ENCODE peak calls at places on chromosomes 13 and 19, in eight cellular contexts. E is smooth muscle cell of the brain vasculature, A is AG08396, D is NB4, P is GM04504, S is GM23248, I is EL, Y is brain microvascular endothelial cell. M is an unnamed sample.

GRCh38 chr13:112879283-112879833 is 89.7 kb upstream of the MCF2L start:
- DNase-seq in E (no peak), A (peak; percentile 64), D (no peak), P (no peak), S (peak; percentile 50), I (no peak), Y (no peak), M (no peak)

GRCh38 chr13:99542788-99543406 is 41.6 kb downstream of the TM9SF2 start:
- DNase-seq in E (no peak), A (no peak), D (no peak), P (no peak), S (no peak), I (no peak), Y (no peak), M (peak; percentile 36)

GRCh38 chr13:46751811-46752635 is 44.9 kb downstream of the ESD start:
- DNase-seq in E (no peak), A (no peak), D (peak; percentile 87), P (peak; percentile 17), S (peak; percentile 65), I (peak; percentile 45), Y (no peak), M (peak; percentile 81)

GRCh38 chr19:1856698-1857603 is 6.4 kb downstream of the KLF16 start:
- DNase-seq in E (no peak), A (peak; percentile 91), D (peak; percentile 96), P (peak; percentile 47), S (peak; percentile 96), I (peak; percentile 89), Y (peak; percentile 60), M (peak; percentile 62)

GRCh38 chr13:30346159-30346788 is 38.9 kb upstream of the KATNAL1 start:
- DNase-seq in E (no peak), A (no peak), D (peak; percentile 76), P (no peak), S (no peak), I (no peak), Y (no peak), M (no peak)

GRCh38 chr13:23856008-23856750 is 33.0 kb downstream of the MIPEP start:
- DNase-seq in E (no peak), A (no peak), D (no peak), P (no peak), S (no peak), I (no peak), Y (no peak), M (no peak)

GRCh38 chr13:104869501-104869900 is 1666.0 kb downstream of the EFNB2 start:
- DNase-seq in E (no peak), A (no peak), D (peak; percentile 77), P (no peak), S (no peak), I (peak; percentile 4), Y (peak; percentile 48), M (no peak)

GRCh38 chr19:40827386-40828247 is 22.6 kb downstream of the CYP2A6 start:
- DNase-seq in E (no peak), A (no peak), D (no peak), P (no peak), S (no peak), I (no peak), Y (no peak), M (no peak)

GRCh38 chr19:18416778-18417249 is 2.4 kb upstream of the SSBP4 start:
- DNase-seq in E (no peak), A (peak; percentile 93), D (peak; percentile 92), P (peak; percentile 82), S (peak; percentile 98), I (peak; percentile 87), Y (peak; percentile 93), M (peak; percentile 93)

GRCh38 chr13:99087954-99088491 is 110.2 kb upstream of the DOCK9 start:
- DNase-seq in E (no peak), A (no peak), D (no peak), P (no peak), S (no peak), I (no peak), Y (no peak), M (no peak)

GRCh38 chr13:106521101-106521799 is 14.2 kb downstream of the EFNB2 start:
- DNase-seq in E (no peak), A (no peak), D (no peak), P (no peak), S (no peak), I (no peak), Y (no peak), M (no peak)

GRCh38 chr13:47000166-47000565 is 103.3 kb upstream of the HTR2A start:
- DNase-seq in E (no peak), A (no peak), D (no peak), P (no peak), S (peak; percentile 74), I (no peak), Y (no peak), M (no peak)

GRCh38 chr13:51068501-51068900 is 42.6 kb downstream of the C13orf42 start:
- DNase-seq in E (no peak), A (no peak), D (no peak), P (no peak), S (no peak), I (no peak), Y (no peak), M (no peak)

GRCh38 chr19:14088634-14089411 is 1.7 kb downstream of the SAMD1 start:
- DNase-seq in E (no peak), A (no peak), D (no peak), P (no peak), S (no peak), I (no peak), Y (no peak), M (no peak)

GRCh38 chr13:49859568-49859967 is 67.1 kb upstream of the KPNA3 start:
- DNase-seq in E (no peak), A (peak; percentile 73), D (no peak), P (peak; percentile 82), S (peak; percentile 96), I (peak; percentile 98), Y (peak; percentile 89), M (peak; percentile 61)

GRCh38 chr13:40208517-40208916 is 457.9 kb downstream of the FOXO1 start:
- DNase-seq in E (no peak), A (no peak), D (no peak), P (no peak), S (no peak), I (no peak), Y (no peak), M (no peak)

GRCh38 chr19:2495651-2496316 is 19.9 kb downstream of the GADD45B start:
- DNase-seq in E (no peak), A (peak; percentile 57), D (no peak), P (no peak), S (peak; percentile 71), I (peak; percentile 32), Y (no peak), M (no peak)

GRCh38 chr13:90553167-90553566 is 794.3 kb upstream of the MIR17HG start:
- DNase-seq in E (no peak), A (no peak), D (no peak), P (no peak), S (no peak), I (no peak), Y (no peak), M (no peak)

GRCh38 chr19:4347521-4347920 is 4.2 kb downstream of the MPND start:
- DNase-seq in E (no peak), A (no peak), D (no peak), P (no peak), S (no peak), I (no peak), Y (no peak), M (no peak)

GRCh38 chr19:45179063-45179847 is 671 bp downstream of the BLOC1S3 start:
- DNase-seq in E (no peak), A (peak; percentile 56), D (peak; percentile 41), P (no peak), S (peak; percentile 81), I (peak; percentile 38), Y (no peak), M (peak; percentile 43)

GRCh38 chr13:93847162-93847561 is 620.6 kb downstream of the GPC6 start:
- DNase-seq in E (no peak), A (peak; percentile 52), D (peak; percentile 20), P (peak; percentile 24), S (peak; percentile 92), I (peak; percentile 52), Y (peak; percentile 77), M (no peak)

GRCh38 chr19:6392219-6393073 is 518 bp downstream of the GTF2F1 start:
- DNase-seq in E (no peak), A (no peak), D (no peak), P (no peak), S (peak; percentile 38), I (peak; percentile 15), Y (no peak), M (no peak)

GRCh38 chr13:96243371-96243770 is 153.5 kb downstream of the HS6ST3 start:
- DNase-seq in E (no peak), A (no peak), D (no peak), P (no peak), S (no peak), I (no peak), Y (no peak), M (no peak)

GRCh38 chr19:30333291-30334065 is 38.7 kb upstream of the ZNF536 start:
- DNase-seq in E (no peak), A (no peak), D (no peak), P (no peak), S (no peak), I (no peak), Y (no peak), M (no peak)

GRCh38 chr13:46712524-46712923 is 84.4 kb downstream of the ESD start:
- DNase-seq in E (no peak), A (no peak), D (no peak), P (no peak), S (no peak), I (no peak), Y (no peak), M (no peak)

GRCh38 chr19:11577451-11578341 is at the start of gene ACP5:
- DNase-seq in E (no peak), A (no peak), D (no peak), P (no peak), S (no peak), I (no peak), Y (no peak), M (no peak)

GRCh38 chr13:75635621-75636338 is at the start of gene LMO7:
- DNase-seq in E (no peak), A (peak; percentile 90), D (peak; percentile 73), P (peak; percentile 53), S (peak; percentile 83), I (peak; percentile 78), Y (no peak), M (no peak)

GRCh38 chr19:53272044-53272443 is 4.5 kb upstream of the VN1R4 start:
- DNase-seq in E (no peak), A (no peak), D (no peak), P (no peak), S (no peak), I (no peak), Y (no peak), M (no peak)

GRCh38 chr13:47478985-47479384 is 522.1 kb downstream of the SUCLA2 start:
- DNase-seq in E (no peak), A (no peak), D (no peak), P (no peak), S (peak; percentile 8), I (no peak), Y (no peak), M (no peak)

GRCh38 chr13:111925146-111925875 is 141.6 kb upstream of the SOX1 start:
- DNase-seq in E (no peak), A (no peak), D (no peak), P (no peak), S (no peak), I (no peak), Y (no peak), M (no peak)

GRCh38 chr19:36081385-36081784 is 26.7 kb downstream of the WDR62 start:
- DNase-seq in E (no peak), A (no peak), D (no peak), P (no peak), S (no peak), I (no peak), Y (no peak), M (no peak)

GRCh38 chr13:111336666-111337065 is 16.2 kb downstream of the TEX29 start:
- DNase-seq in E (no peak), A (no peak), D (no peak), P (no peak), S (peak; percentile 8), I (peak; percentile 45), Y (no peak), M (no peak)

GRCh38 chr19:35211545-35212230 is 16.9 kb downstream of the FAM187B start:
- DNase-seq in E (no peak), A (no peak), D (peak; percentile 40), P (no peak), S (no peak), I (no peak), Y (no peak), M (peak; percentile 66)

GRCh38 chr19:48784527-48784926 is 26.3 kb downstream of the BCAT2 start:
- DNase-seq in E (no peak), A (no peak), D (no peak), P (no peak), S (peak; percentile 23), I (no peak), Y (no peak), M (peak; percentile 40)

M was measured in lung microvascular endothelial cell.